ENCODE peak calls at places on chromosome X, in four cellular contexts. G, K, R and N are unnamed samples.

GRCh38 chrX:3690140-3690539 is 23.3 kb downstream of the PRKX start:
- DNase-seq in K (no peak), G (no peak), R (no peak), N (no peak)

GRCh38 chrX:29841750-29842149 is 373.6 kb upstream of the MAGEB2 start:
- DNase-seq in R (no peak), G (no peak), K (no peak), N (no peak)

GRCh38 chrX:129636175-129636681 is 18.5 kb downstream of the APLN start:
- DNase-seq in G (no peak), R (no peak), K (no peak), N (no peak)

GRCh38 chrX:150216716-150217115 is 146.4 kb upstream of the MAMLD1 start:
- DNase-seq in K (no peak), R (no peak), G (no peak), N (no peak)

GRCh38 chrX:138775501-138775900 is 64.0 kb upstream of the FGF13 start:
- DNase-seq in R (no peak), G (no peak), K (no peak), N (no peak)

GRCh38 chrX:275967-276587 is 5.1 kb upstream of the PLCXD1 start:
- DNase-seq in R (peak), G (peak), K (peak), N (peak)

GRCh38 chrX:133909888-133910287 is 75.5 kb downstream of the GPC3 start:
- DNase-seq in K (no peak), G (no peak), R (no peak), N (no peak)

GRCh38 chrX:47187106-47187677 is 6.4 kb upstream of the UBA1 start:
- DNase-seq in K (no peak), G (no peak), R (no peak), N (no peak)

GRCh38 chrX:20217279-20217678 is 49.4 kb downstream of the RPS6KA3 start:
- DNase-seq in K (no peak), R (no peak), G (no peak), N (no peak)

GRCh38 chrX:20215565-20215964 is 51.1 kb downstream of the RPS6KA3 start:
- DNase-seq in G (no peak), R (no peak), K (no peak), N (no peak)

GRCh38 chrX:20205927-20206708 is 60.6 kb downstream of the RPS6KA3 start:
- DNase-seq in K (peak), G (no peak), R (peak), N (no peak)

GRCh38 chrX:20212486-20213089 is 54.1 kb downstream of the RPS6KA3 start:
- DNase-seq in K (no peak), G (no peak), R (no peak), N (no peak)

GRCh38 chrX:20211261-20211786 is 55.4 kb downstream of the RPS6KA3 start:
- DNase-seq in G (no peak), R (no peak), K (no peak), N (no peak)
- TF ChIP-seq POLR2AphosphoS5 in G (no peak), R (no peak), K (no peak), N (no peak)

GRCh38 chrX:40272141-40272540 is 174.4 kb upstream of the BCOR start:
- DNase-seq in R (no peak), G (no peak), K (no peak), N (no peak)

GRCh38 chrX:40278340-40279090 is 180.8 kb upstream of the BCOR start:
- DNase-seq in K (no peak), G (no peak), R (no peak), N (no peak)

GRCh38 chrX:40272786-40273185 is 175.0 kb upstream of the BCOR start:
- DNase-seq in K (no peak), R (no peak), G (no peak), N (no peak)

GRCh38 chrX:40277672-40278071 is 179.9 kb upstream of the BCOR start:
- DNase-seq in R (no peak), K (no peak), G (no peak), N (no peak)

GRCh38 chrX:40273356-40274050 is 175.7 kb upstream of the BCOR start:
- DNase-seq in K (no peak), G (peak), R (no peak), N (no peak)
- TF ChIP-seq POLR2AphosphoS5 in K (no peak), G (no peak), R (no peak), N (no peak)

GRCh38 chrX:13646154-13646549 is 6.8 kb upstream of the TCEANC start:
- DNase-seq in K (no peak), R (no peak), G (peak), N (peak)

GRCh38 chrX:13645464-13646153 is 7.3 kb upstream of the TCEANC start:
- DNase-seq in R (no peak), G (no peak), K (no peak), N (no peak)

GRCh38 chrX:13650318-13650717 is 2.6 kb upstream of the TCEANC start:
- DNase-seq in G (no peak), K (no peak), R (no peak), N (no peak)

GRCh38 chrX:13649823-13650222 is 3.1 kb upstream of the TCEANC start:
- DNase-seq in R (no peak), K (no peak), G (no peak), N (no peak)

GRCh38 chrX:13647709-13648212 is 5.2 kb upstream of the TCEANC start:
- DNase-seq in G (peak), K (no peak), R (no peak), N (no peak)
- TF ChIP-seq POLR2AphosphoS5 in G (peak), K (no peak), R (no peak), N (no peak)

GRCh38 chrX:74492720-74493201 is 71.5 kb downstream of the SLC16A2 start:
- DNase-seq in K (no peak), R (no peak), G (no peak), N (no peak)
- TF ChIP-seq POLR2AphosphoS5 in K (no peak), R (no peak), G (no peak), N (no peak)

DNA sequence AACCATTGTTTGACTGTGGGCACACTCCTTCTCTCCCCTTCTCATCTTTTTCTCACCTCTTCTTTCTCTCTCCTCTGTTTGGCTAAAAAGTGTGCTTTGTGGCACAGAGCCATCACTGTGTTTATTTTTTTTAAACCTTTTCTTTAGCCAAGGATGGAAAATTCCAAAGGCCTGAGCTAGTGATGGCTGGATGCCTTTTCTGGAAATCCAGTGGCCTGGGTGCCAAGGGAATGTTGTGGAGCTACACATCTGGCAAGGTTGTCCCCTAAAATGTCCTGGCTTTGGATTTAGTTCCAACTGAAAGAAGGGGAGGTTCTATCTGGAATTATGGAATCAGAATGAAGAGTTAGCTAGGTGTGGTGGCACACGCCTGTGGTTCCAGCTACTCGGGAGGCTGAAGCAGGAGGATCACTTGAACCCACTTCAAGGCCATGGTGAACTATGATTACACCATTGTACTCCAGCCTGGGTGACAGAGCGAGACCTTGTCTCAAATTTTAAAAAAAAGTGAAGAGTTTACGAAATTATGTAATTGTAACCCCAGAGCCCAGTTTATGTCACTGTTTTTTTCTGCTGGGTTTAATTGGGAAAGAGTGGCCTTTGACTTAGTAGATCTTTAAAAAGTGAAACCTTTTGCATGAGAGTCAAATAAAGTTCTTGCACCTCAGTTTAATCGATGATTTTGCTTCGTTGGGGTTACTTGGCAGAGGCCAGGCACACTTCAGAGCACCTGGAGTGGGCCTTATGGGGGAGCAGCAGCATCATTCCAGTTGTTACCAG is 17.7 kb downstream of the DOCK11 start:
- DNase-seq in R (no peak), K (no peak), G (no peak), N (no peak)
- TF ChIP-seq POLR2AphosphoS5 in R (no peak), K (no peak), G (peak), N (no peak)